ENCODE peak calls at places on chromosomes 2 and 18, in four cellular contexts. B, A, T and D are unnamed samples.
A peak's percentile ranks its signal among the peaks of the same experiment; 100 is the strongest.

GRCh38 chr18:8607776-8608682 is 1.2 kb upstream of the RAB12 start:
- DNase-seq in A (peak; percentile 71), B (no peak), T (peak; percentile 18), D (no peak)

GRCh38 chr18:63741769-63742168 is 33.4 kb upstream of the SERPINB7 start:
- DNase-seq in A (no peak), B (no peak), T (no peak), D (no peak)

GRCh38 chr2:240170354-240170735 is 29.9 kb upstream of the OTOS start:
- DNase-seq in T (no peak), A (no peak), B (no peak), D (peak; percentile 12)

GRCh38 chr2:172181840-172182239 is 79.1 kb upstream of the DLX2 start:
- DNase-seq in T (no peak), B (no peak), A (no peak), D (peak; percentile 54)

GRCh38 chr2:77268626-77269025 is 253.6 kb downstream of the LRRTM4 start:
- DNase-seq in A (no peak), B (no peak), T (no peak), D (no peak)

GRCh38 chr2:171864357-171864985 is 29.6 kb downstream of the SLC25A12 start:
- DNase-seq in A (no peak), B (no peak), T (no peak), D (no peak)

GRCh38 chr2:117087565-117088291 is 726.8 kb upstream of the DDX18 start:
- DNase-seq in T (no peak), B (no peak), A (no peak), D (no peak)

GRCh38 chr18:63897072-63897471 is 9.6 kb downstream of the SERPINB2 start:
- DNase-seq in A (no peak), T (no peak), B (no peak), D (no peak)

GRCh38 chr18:39681061-39681460 is 2115.5 kb upstream of the CELF4 start:
- DNase-seq in A (no peak), T (no peak), B (no peak), D (no peak)

GRCh38 chr18:4720498-4720897 is 265.4 kb upstream of the DLGAP1 start:
- DNase-seq in T (no peak), A (no peak), B (no peak), D (no peak)

GRCh38 chr2:120880381-120880780 is 144.7 kb downstream of the GLI2 start:
- DNase-seq in B (no peak), A (no peak), T (no peak), D (no peak)

GRCh38 chr2:217079165-217079564 is 219.3 kb upstream of the TNP1 start:
- DNase-seq in T (no peak), B (no peak), A (no peak), D (no peak)

GRCh38 chr2:151632993-151633592 is 101.2 kb downstream of the NEB start:
- DNase-seq in B (peak; percentile 37), T (peak; percentile 31), A (no peak), D (no peak)

GRCh38 chr18:11125372-11126315 is 23.7 kb downstream of the PIEZO2 start:
- DNase-seq in A (no peak), B (no peak), T (no peak), D (no peak)

GRCh38 chr2:234703258-234703657 is 206.4 kb upstream of the ARL4C start:
- DNase-seq in T (no peak), B (no peak), A (no peak), D (no peak)

GRCh38 chr2:192669505-192670082 is 474.9 kb upstream of the TMEFF2 start:
- DNase-seq in A (no peak), T (peak; percentile 11), B (no peak), D (no peak)
- TF ChIP-seq FOXK2 in A (no peak), T (no peak), B (no peak), D (no peak)

GRCh38 chr18:78994531-78994930 is 14.9 kb downstream of the SALL3 start:
- DNase-seq in A (no peak), T (no peak), B (no peak), D (no peak)

GRCh38 chr18:78998350-78999055 is 18.9 kb downstream of the SALL3 start:
- DNase-seq in A (no peak), T (no peak), B (peak; percentile 23), D (no peak)

GRCh38 chr18:78995740-78996395 is 16.2 kb downstream of the SALL3 start:
- DNase-seq in A (no peak), B (no peak), T (no peak), D (no peak)

GRCh38 chr18:78994977-78995582 is 15.5 kb downstream of the SALL3 start:
- DNase-seq in B (no peak), A (no peak), T (no peak), D (no peak)

GRCh38 chr18:78996741-78997490 is 17.3 kb downstream of the SALL3 start:
- DNase-seq in B (no peak), T (no peak), A (no peak), D (no peak)
- TF ChIP-seq BHLHE40 in B (no peak), T (no peak), A (no peak), D (no peak)

GRCh38 chr2:164599954-164600589 is 21.2 kb downstream of the GRB14 start:
- DNase-seq in A (no peak), B (peak; percentile 19), T (peak; percentile 88), D (peak; percentile 62)
- TF ChIP-seq FOXK2 in A (no peak), B (no peak), T (no peak), D (no peak)

GRCh38 chr2:105925390-105925789 is 180.7 kb downstream of the NCK2 start:
- DNase-seq in B (no peak), A (no peak), T (no peak), D (no peak)

GRCh38 chr2:105924271-105924670 is 179.6 kb downstream of the NCK2 start:
- DNase-seq in B (no peak), A (no peak), T (no peak), D (no peak)

GRCh38 chr2:105928563-105928962 is 183.9 kb downstream of the NCK2 start:
- DNase-seq in T (no peak), A (no peak), B (no peak), D (no peak)

GRCh38 chr2:105926960-105927678 is 182.4 kb downstream of the NCK2 start:
- DNase-seq in B (no peak), A (no peak), T (peak; percentile 21), D (no peak)

GRCh38 chr2:105924932-105925331 is 180.2 kb downstream of the NCK2 start:
- DNase-seq in B (no peak), A (no peak), T (peak; percentile 29), D (no peak)
- TF ChIP-seq BHLHE40 in B (no peak), A (no peak), T (no peak), D (no peak)

DNA sequence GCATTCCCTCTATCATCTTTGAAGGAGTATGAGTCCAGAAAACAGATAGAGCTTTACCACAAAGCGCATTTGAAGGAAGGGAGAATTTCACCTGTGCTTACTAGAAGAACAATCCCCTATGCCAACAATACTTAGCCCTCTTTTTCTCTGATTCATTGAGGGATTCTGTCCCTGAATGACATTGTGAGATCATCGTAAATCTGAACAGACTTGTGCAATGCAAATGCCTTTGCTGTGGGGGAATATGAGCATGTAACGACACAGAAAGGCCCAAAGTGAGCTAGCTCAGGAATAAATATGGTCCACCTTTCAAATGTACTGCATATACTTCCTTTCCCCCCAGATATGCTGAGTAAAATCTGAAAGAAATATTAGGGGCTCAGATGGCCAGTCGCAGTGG is 67.6 kb downstream of the SCN1A start:
- DNase-seq in T (no peak), B (no peak), A (no peak), D (no peak)
- TF ChIP-seq FOXK2 in T (no peak), B (no peak), A (no peak), D (no peak)

DNA sequence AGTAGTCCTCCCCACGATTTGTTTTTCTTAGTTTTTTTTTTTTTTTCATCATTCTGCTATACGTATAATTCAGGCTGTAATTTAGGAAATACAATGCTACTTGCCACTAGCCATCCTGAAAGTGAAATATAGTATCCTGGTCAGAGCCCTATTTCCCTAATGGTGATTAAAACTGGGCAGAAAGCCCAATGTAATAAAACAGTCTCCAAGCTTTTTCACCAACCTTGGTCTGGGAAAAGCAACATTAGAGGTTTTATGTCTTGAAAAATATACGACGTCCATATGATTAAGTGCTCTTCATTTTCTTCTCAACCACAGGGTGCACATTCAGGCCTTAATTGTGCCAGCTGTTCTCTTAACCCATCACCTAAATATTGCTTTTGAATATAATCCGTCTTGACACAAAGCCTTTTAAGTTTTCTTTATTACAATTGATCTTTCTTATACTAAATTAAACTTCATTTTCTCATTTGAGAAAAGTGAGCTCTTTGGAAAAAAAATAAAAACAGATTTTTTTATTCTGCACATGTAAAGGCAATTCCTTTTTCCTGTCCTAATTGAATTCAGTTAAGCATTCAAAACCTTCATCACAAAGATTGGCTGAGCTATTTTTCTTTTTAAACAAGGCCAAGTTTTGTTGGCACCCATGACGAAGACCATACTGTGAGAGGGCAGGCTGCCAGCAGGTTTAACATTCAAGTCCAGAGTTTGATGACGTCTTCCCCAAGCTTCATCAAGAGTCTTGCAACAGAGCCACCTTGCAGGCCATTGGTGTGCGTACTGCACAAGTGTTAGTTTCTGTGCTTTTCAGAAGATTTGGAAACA is 52.7 kb downstream of the MAP2 start:
- DNase-seq in T (no peak), B (no peak), A (no peak), D (peak; percentile 37)
- TF ChIP-seq BHLHE40 in T (no peak), B (no peak), A (no peak), D (no peak)

DNA sequence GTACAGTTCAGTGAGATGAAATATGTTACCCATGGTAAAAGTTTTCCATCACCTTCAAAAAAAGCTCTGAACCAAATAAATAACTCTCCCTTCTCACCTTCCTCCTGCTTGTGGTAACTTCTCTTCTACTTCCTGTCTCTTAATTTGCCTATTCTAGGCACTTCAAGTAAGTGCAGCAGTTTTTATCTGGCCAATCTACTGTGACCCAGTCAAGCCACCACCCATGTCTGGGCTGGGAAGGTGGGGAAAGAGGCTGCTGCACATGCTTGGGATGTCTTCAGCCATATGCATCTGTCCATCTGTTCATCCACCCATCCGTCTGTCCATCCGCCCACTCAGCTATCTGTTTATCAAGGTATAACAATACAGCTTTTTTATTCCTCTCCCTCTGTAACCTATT is 31.6 kb downstream of the ZNF532 start:
- DNase-seq in A (peak; percentile 36), B (no peak), T (no peak), D (no peak)
- TF ChIP-seq FOXK2 in A (no peak), B (no peak), T (no peak), D (no peak)

GRCh38 chr2:99471635-99472326 is 18.0 kb downstream of the REV1 start:
- DNase-seq in A (no peak), B (no peak), T (no peak), D (no peak)
- TF ChIP-seq BHLHE40 in A (no peak), B (no peak), T (no peak), D (no peak)

DNA sequence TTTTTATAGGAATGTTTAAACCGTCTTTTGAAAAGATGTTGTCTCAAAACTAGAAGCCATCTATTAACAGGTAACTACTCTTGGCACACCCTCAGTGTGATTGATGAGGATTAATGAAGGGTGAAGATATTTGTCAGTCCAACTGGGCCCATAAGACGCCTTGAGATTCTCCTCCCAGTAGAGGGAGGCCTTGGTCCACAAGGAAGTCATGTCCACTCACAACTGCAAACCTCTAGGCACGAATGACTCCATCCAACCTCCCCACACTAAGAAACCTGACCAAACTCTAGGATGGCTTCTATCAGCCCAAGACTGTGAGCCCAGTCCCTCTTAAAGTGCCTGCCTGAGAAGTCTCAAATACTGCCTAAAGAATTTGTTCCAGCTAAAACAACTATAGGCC is 19.2 kb upstream of the GRP start:
- DNase-seq in T (no peak), B (no peak), A (no peak), D (no peak)
- TF ChIP-seq FOXK2 in T (no peak), B (no peak), A (no peak), D (no peak)